ENCODE peak calls at places on chromosomes 16 and 17, in ten cellular contexts. F, L, H, K, E, N, A, B, G and P are unnamed samples.
A peak's percentile ranks its signal among the peaks of the same experiment; 100 is the strongest.

GRCh38 chr17:48612854-48613691 is 2.0 kb downstream of the HOXB8 start:
- ATAC-seq in E (peak; percentile 55), K (no peak), A (peak; percentile 66), F (peak; percentile 67), H (peak; percentile 28), G (peak; percentile 58), N (no peak), B (no peak), L (peak; percentile 71), P (no peak)

GRCh38 chr16:85924675-85925074 is 25.7 kb downstream of the IRF8 start:
- ATAC-seq in G (no peak), F (no peak), K (no peak), H (no peak), A (no peak), N (no peak), E (no peak), L (no peak), B (no peak), P (peak; percentile 59)

GRCh38 chr17:34633351-34633750 is 54.0 kb downstream of the TMEM132E start:
- ATAC-seq in N (no peak), B (no peak), A (no peak), H (no peak), E (no peak), F (no peak), K (no peak), L (no peak), G (no peak), P (no peak)

GRCh38 chr16:89395150-89396142 is 94.9 kb downstream of the ANKRD11 start:
- ATAC-seq in K (peak; percentile 97), A (no peak), E (no peak), G (peak; percentile 78), N (no peak), L (no peak), H (peak; percentile 90), B (peak; percentile 94), F (no peak), P (peak; percentile 91)

GRCh38 chr16:4790871-4791270 is 2.7 kb upstream of the SEPTIN12 start:
- ATAC-seq in A (peak; percentile 36), F (no peak), B (no peak), H (no peak), E (no peak), K (no peak), G (no peak), N (no peak), L (no peak), P (no peak)

GRCh38 chr17:4161560-4162221 is 18.7 kb downstream of the CYB5D2 start:
- ATAC-seq in E (no peak), L (no peak), K (peak; percentile 67), N (peak; percentile 60), F (no peak), G (peak; percentile 58), H (no peak), A (no peak), B (no peak), P (peak; percentile 70)

GRCh38 chr17:57109393-57110151 is 24.5 kb downstream of the AKAP1 start:
- ATAC-seq in F (no peak), K (no peak), B (peak; percentile 63), L (no peak), N (peak; percentile 36), A (no peak), H (no peak), G (peak; percentile 81), E (no peak), P (no peak)

GRCh38 chr17:55168970-55169687 is 95.6 kb upstream of the HLF start:
- ATAC-seq in G (no peak), L (no peak), K (no peak), N (no peak), H (no peak), E (no peak), B (no peak), F (peak; percentile 95), A (no peak), P (no peak)

GRCh38 chr16:19861811-19862327 is 22.8 kb downstream of the GPRC5B start:
- ATAC-seq in L (no peak), K (no peak), H (no peak), N (no peak), B (peak; percentile 47), F (no peak), G (no peak), E (no peak), A (no peak), P (no peak)

GRCh38 chr17:55405600-55405999 is 16.0 kb downstream of the MMD start:
- ATAC-seq in B (no peak), K (no peak), E (no peak), L (no peak), G (no peak), H (no peak), A (no peak), F (no peak), N (no peak), P (no peak)

GRCh38 chr17:35188111-35188510 is 6.1 kb downstream of the SLC35G3 start:
- ATAC-seq in E (peak; percentile 62), K (no peak), L (peak; percentile 47), G (no peak), N (no peak), B (no peak), H (no peak), F (no peak), A (peak; percentile 56), P (peak; percentile 78)

GRCh38 chr17:62163847-62164246 is 98.8 kb upstream of the MED13 start:
- ATAC-seq in K (peak; percentile 54), E (no peak), N (peak; percentile 30), L (no peak), F (no peak), B (no peak), A (no peak), H (no peak), G (peak; percentile 97), P (no peak)

GRCh38 chr17:28849281-28849680 is 5.5 kb upstream of the ERAL1 start:
- ATAC-seq in B (no peak), E (peak; percentile 65), H (no peak), K (peak; percentile 33), N (peak; percentile 87), L (no peak), A (peak; percentile 53), G (no peak), F (peak; percentile 91), P (no peak)

GRCh38 chr16:986411-986810 is 4.8 kb downstream of the SOX8 start:
- ATAC-seq in N (no peak), E (no peak), K (no peak), B (no peak), G (no peak), F (no peak), H (no peak), A (peak; percentile 49), L (no peak), P (no peak)

GRCh38 chr17:8964801-8965393 is 610 bp downstream of the PIK3R5 start:
- ATAC-seq in G (peak; percentile 45), B (peak; percentile 47), L (peak; percentile 32), H (no peak), K (no peak), E (peak; percentile 45), N (no peak), A (peak; percentile 52), F (peak; percentile 46), P (peak; percentile 9)

GRCh38 chr16:70770291-70770967 is 30.5 kb downstream of the VAC14 start:
- ATAC-seq in N (no peak), H (no peak), A (no peak), K (no peak), F (no peak), E (no peak), L (no peak), B (no peak), G (peak; percentile 44), P (peak; percentile 32)

GRCh38 chr16:2769675-2770056 is 7.4 kb downstream of the ELOB start:
- ATAC-seq in K (peak; percentile 8), E (no peak), N (peak; percentile 1), B (no peak), G (no peak), H (peak; percentile 73), A (peak; percentile 1), F (peak; percentile 3), L (no peak), P (peak; percentile 80)

GRCh38 chr16:20332411-20332810 is 5.1 kb upstream of the GP2 start:
- ATAC-seq in F (no peak), K (no peak), B (no peak), N (no peak), H (no peak), L (no peak), E (no peak), G (no peak), A (no peak), P (no peak)

GRCh38 chr16:57513371-57514102 is 22.8 kb downstream of the CCDC102A start:
- ATAC-seq in G (no peak), N (no peak), F (peak; percentile 14), E (no peak), B (no peak), H (no peak), K (no peak), A (no peak), L (no peak), P (no peak)

GRCh38 chr16:30797670-30798309 is 10.8 kb upstream of the ZNF629 start:
- ATAC-seq in G (no peak), B (no peak), H (no peak), E (no peak), F (peak; percentile 69), K (peak; percentile 58), A (no peak), N (peak; percentile 91), L (no peak), P (peak; percentile 21)

GRCh38 chr16:22235839-22236745 is 30.0 kb downstream of the EEF2K start:
- ATAC-seq in A (no peak), N (no peak), F (no peak), E (no peak), L (no peak), B (peak; percentile 66), G (no peak), H (peak; percentile 89), K (no peak), P (no peak)

GRCh38 chr17:32355649-32356377 is 5.9 kb downstream of the ZNF207 start:
- ATAC-seq in F (peak; percentile 22), E (no peak), N (peak; percentile 18), K (no peak), A (peak; percentile 36), H (no peak), B (no peak), L (no peak), G (no peak), P (no peak)